ENCODE peak calls at places on chromosome 1, in eight cellular contexts. B, T, I, J, G, C, Y and D are unnamed samples.

GRCh38 chr1:108722292-108722691 is 9.6 kb downstream of the FNDC7 start:
- DNase-seq in B (no peak), T (no peak), I (no peak), J (no peak), G (no peak), C (no peak), Y (no peak), D (no peak)

GRCh38 chr1:81233591-81233990 is 567.1 kb upstream of the ADGRL2 start:
- DNase-seq in B (no peak), T (no peak), I (no peak), J (no peak), G (no peak), C (no peak), Y (no peak), D (no peak)

GRCh38 chr1:223711173-223711572 is 1.2 kb upstream of the CAPN2 start:
- DNase-seq in B (no peak), T (no peak), I (no peak), J (no peak), G (no peak), C (no peak), Y (no peak), D (no peak)

GRCh38 chr1:57017201-57017600 is 51.4 kb upstream of the C8B start:
- DNase-seq in B (no peak), T (no peak), I (no peak), J (no peak), G (no peak), C (no peak), Y (no peak), D (no peak)

GRCh38 chr1:234862944-234863515 is 253.1 kb upstream of the IRF2BP2 start:
- DNase-seq in B (no peak), T (no peak), I (no peak), J (no peak), G (peak), C (no peak), Y (peak), D (no peak)

GRCh38 chr1:59079434-59080135 is 217.3 kb upstream of the FGGY start:
- DNase-seq in B (no peak), T (no peak), I (no peak), J (no peak), G (no peak), C (no peak), Y (no peak), D (no peak)

GRCh38 chr1:185207178-185207577 is 50.2 kb downstream of the SWT1 start:
- DNase-seq in B (no peak), T (no peak), I (no peak), J (no peak), G (no peak), C (no peak), Y (no peak), D (no peak)

GRCh38 chr1:203135636-203136305 is 8.2 kb downstream of the ADORA1 start:
- DNase-seq in B (no peak), T (no peak), I (no peak), J (no peak), G (peak), C (no peak), Y (no peak), D (no peak)